ENCODE peak calls at places on chromosomes 5 and 9, in eight cellular contexts. G is lower lobe of right lung, Y is neural progenitor cell, R is cardiac muscle cell, Z is stomach, S is mammary epithelial cell, A is gastrocnemius medialis, L is endodermal cell. X is an unnamed sample. For H3K27me3, the result is how much of the 10 kb centered on the place peaks cover.

GRCh38 chr5:133293953-133294352 is 242.1 kb downstream of the HSPA4 start:
- DNase-seq in G (no peak), Y (no peak), R (no peak), Z (no peak), S (no peak), A (no peak), L (no peak), X (no peak)

GRCh38 chr9:14148501-14149103 is 165.3 kb downstream of the NFIB start:
- DNase-seq in G (no peak), Y (no peak), R (peak), Z (no peak), S (no peak), A (no peak), L (no peak), X (peak)

GRCh38 chr5:135737701-135738563 is 96.5 kb upstream of the SLC25A48 start:
- DNase-seq in G (no peak), Y (no peak), R (no peak), Z (no peak), S (no peak), A (no peak), L (peak), X (no peak)

GRCh38 chr9:72431036-72431435 is 66.0 kb upstream of the ZFAND5 start:
- DNase-seq in G (no peak), Y (no peak), R (no peak), Z (no peak), S (no peak), A (no peak), L (no peak), X (no peak)

GRCh38 chr5:172714491-172715420 is 56.2 kb downstream of the DUSP1 start:
- DNase-seq in G (peak), Y (peak), R (peak), Z (peak), S (peak), A (peak), L (peak), X (peak)

GRCh38 chr9:94490465-94490864 is 64.4 kb upstream of the PCAT7 start:
- DNase-seq in G (no peak), Y (peak), R (peak), Z (no peak), S (no peak), A (no peak), L (peak), X (no peak)

GRCh38 chr5:81065492-81065891 is 105.3 kb downstream of the RASGRF2 start:
- DNase-seq in G (no peak), Y (no peak), R (no peak), Z (no peak), S (no peak), A (no peak), L (no peak), X (no peak)

GRCh38 chr5:2511131-2511530 is 240.3 kb downstream of the IRX2 start:
- DNase-seq in G (no peak), Y (no peak), R (no peak), Z (no peak), S (no peak), A (no peak), L (no peak), X (no peak)

GRCh38 chr5:151319334-151319733 is 15.8 kb upstream of the SLC36A3 start:
- DNase-seq in G (no peak), Y (no peak), R (peak), Z (no peak), S (peak), A (no peak), L (peak), X (peak)

GRCh38 chr5:109697339-109697738 is 7.6 kb downstream of the MAN2A1 start:
- DNase-seq in G (no peak), Y (no peak), R (no peak), Z (no peak), S (no peak), A (no peak), L (no peak), X (no peak)

GRCh38 chr5:1133510-1134255 is 21.8 kb upstream of the SLC12A7 start:
- DNase-seq in G (no peak), Y (no peak), R (peak), Z (no peak), S (no peak), A (no peak), L (no peak), X (no peak)

GRCh38 chr5:8184455-8185063 is 315.6 kb downstream of the MTRR start:
- DNase-seq in G (no peak), Y (peak), R (peak), Z (peak), S (peak), A (no peak), L (peak), X (peak)

GRCh38 chr9:131590907-131591844 is 45.9 kb downstream of the PRRT1B start:
- DNase-seq in G (peak), Y (peak), R (peak), Z (peak), S (peak), A (peak), L (peak), X (peak)

GRCh38 chr5:31113101-31113500 is 80.4 kb upstream of the CDH6 start:
- DNase-seq in G (no peak), Y (no peak), R (peak), Z (no peak), S (no peak), A (no peak), L (no peak), X (peak)

GRCh38 chr9:109166771-109167601 is at the start of gene FRRS1L:
- DNase-seq in G (no peak), Y (peak), R (peak), Z (no peak), S (no peak), A (no peak), L (peak), X (no peak)

GRCh38 chr9:132422574-132422973 is 12.6 kb downstream of the CFAP77 start:
- DNase-seq in G (no peak), Y (no peak), R (no peak), Z (no peak), S (no peak), A (no peak), L (peak), X (no peak)

GRCh38 chr5:167049043-167049663 is 1242.3 kb upstream of the WWC1 start:
- DNase-seq in G (no peak), Y (peak), R (peak), Z (peak), S (peak), A (no peak), L (peak), X (peak)

GRCh38 chr9:131116281-131117101 is 8.9 kb upstream of the NUP214 start:
- DNase-seq in G (no peak), Y (no peak), R (peak), Z (no peak), S (no peak), A (no peak), L (no peak), X (no peak)

GRCh38 chr5:78648359-78649219 is at the start of gene LHFPL2:
- DNase-seq in G (peak), Y (peak), R (peak), Z (peak), S (peak), A (peak), L (peak), X (peak)

GRCh38 chr5:107523019-107523680 is 147.6 kb downstream of the EFNA5 start:
- DNase-seq in G (no peak), Y (no peak), R (no peak), Z (no peak), S (peak), A (no peak), L (no peak), X (peak)

GRCh38 chr9:130845901-130846381 is 10.9 kb downstream of the ABL1 start:
- DNase-seq in G (no peak), Y (peak), R (peak), Z (no peak), S (no peak), A (no peak), L (peak), X (peak)

GRCh38 chr5:135694016-135694415 is 115.2 kb upstream of the CXCL14 start:
- DNase-seq in G (no peak), Y (no peak), R (no peak), Z (no peak), S (peak), A (no peak), L (peak), X (peak)

GRCh38 chr9:14043491-14043890 is 270.4 kb downstream of the NFIB start:
- DNase-seq in G (no peak), Y (no peak), R (peak), Z (no peak), S (peak), A (no peak), L (no peak), X (peak)

GRCh38 chr9:34227445-34227844 is 48.6 kb downstream of the UBAP1 start:
- DNase-seq in G (no peak), Y (no peak), R (peak), Z (no peak), S (no peak), A (no peak), L (no peak), X (no peak)

GRCh38 chr9:105405514-105406131 is 42.2 kb upstream of the FSD1L start:
- DNase-seq in G (no peak), Y (peak), R (no peak), Z (no peak), S (peak), A (no peak), L (no peak), X (no peak)

GRCh38 chr5:144004146-144004545 is 166.3 kb downstream of the YIPF5 start:
- DNase-seq in G (no peak), Y (no peak), R (no peak), Z (no peak), S (peak), A (no peak), L (no peak), X (no peak)

GRCh38 chr5:124310453-124310852 is 436.0 kb downstream of the ZNF608 start:
- DNase-seq in G (no peak), Y (peak), R (no peak), Z (no peak), S (no peak), A (no peak), L (no peak), X (no peak)

GRCh38 chr5:151141535-151141934 is 16.0 kb downstream of the ANXA6 start:
- DNase-seq in G (no peak), Y (peak), R (no peak), Z (no peak), S (peak), A (peak), L (peak), X (peak)

GRCh38 chr5:67880358-67880810 is 335.2 kb upstream of the PIK3R1 start:
- DNase-seq in G (no peak), Y (no peak), R (no peak), Z (peak), S (peak), A (no peak), L (no peak), X (no peak)

GRCh38 chr5:126794157-126794828 is 17.4 kb downstream of the LMNB1 start:
- DNase-seq in G (no peak), Y (no peak), R (no peak), Z (no peak), S (no peak), A (no peak), L (no peak), X (no peak)

GRCh38 chr9:77495834-77496671 is 152.1 kb downstream of the GNA14 start:
- DNase-seq in G (no peak), Y (no peak), R (peak), Z (no peak), S (peak), A (no peak), L (no peak), X (peak)

GRCh38 chr5:96816430-96816939 is 8.7 kb upstream of the ERAP1 start:
- DNase-seq in G (no peak), Y (no peak), R (no peak), Z (no peak), S (no peak), A (no peak), L (no peak), X (no peak)

GRCh38 chr5:107554776-107555424 is 115.8 kb downstream of the EFNA5 start:
- DNase-seq in G (no peak), Y (no peak), R (no peak), Z (no peak), S (peak), A (no peak), L (no peak), X (no peak)

GRCh38 chr9:21801683-21802417 is 586 bp upstream of the MTAP start:
- DNase-seq in G (peak), Y (peak), R (peak), Z (peak), S (peak), A (peak), L (peak), X (peak)

GRCh38 chr5:53569486-53569885 is 9.0 kb downstream of the NDUFS4 start:
- DNase-seq in G (no peak), Y (no peak), R (no peak), Z (no peak), S (no peak), A (no peak), L (no peak), X (peak)

GRCh38 chr5:163889369-163889768 is 383.9 kb downstream of the MAT2B start:
- DNase-seq in G (no peak), Y (no peak), R (peak), Z (no peak), S (no peak), A (no peak), L (no peak), X (no peak)

GRCh38 chr5:132830436-132831094 is at the start of gene SHROOM1:
- DNase-seq in G (peak), Y (peak), R (peak), Z (peak), S (peak), A (no peak), L (peak), X (no peak)

GRCh38 chr5:141844414-141845097 is 33.7 kb downstream of the PCDH1 start:
- DNase-seq in G (no peak), Y (no peak), R (no peak), Z (no peak), S (no peak), A (no peak), L (peak), X (no peak)

GRCh38 chr5:137611011-137611580 is 112.0 kb upstream of the SPOCK1 start:
- DNase-seq in G (no peak), Y (no peak), R (no peak), Z (no peak), S (no peak), A (no peak), L (peak), X (no peak)

GRCh38 chr9:132943677-132944293 is 631 bp downstream of the TSC1 start:
- DNase-seq in G (no peak), Y (no peak), R (no peak), Z (no peak), S (peak), A (no peak), L (no peak), X (no peak)

GRCh38 chr5:168579206-168579986 is at the start of gene PANK3:
- DNase-seq in G (peak), Y (peak), R (peak), Z (peak), S (peak), A (peak), L (peak), X (peak)

GRCh38 chr5:168575391-168576372 is 3.5 kb downstream of the PANK3 start:
- DNase-seq in G (no peak), Y (no peak), R (no peak), Z (no peak), S (no peak), A (no peak), L (no peak), X (peak)

GRCh38 chr5:168579987-168580508 is 880 bp upstream of the PANK3 start:
- DNase-seq in G (no peak), Y (no peak), R (no peak), Z (no peak), S (no peak), A (no peak), L (peak), X (no peak)

GRCh38 chr5:168578006-168578405 is 1.2 kb downstream of the PANK3 start:
- DNase-seq in G (no peak), Y (no peak), R (peak), Z (no peak), S (peak), A (no peak), L (no peak), X (peak)

GRCh38 chr5:168578506-168579205 is 512 bp downstream of the PANK3 start:
- DNase-seq in G (no peak), Y (no peak), R (no peak), Z (no peak), S (no peak), A (peak), L (no peak), X (peak)
- H3K4me3 ChIP-seq in G (peak), Y (peak), R (peak), Z (peak), S (peak), A (peak), L (peak), X (peak)

GRCh38 chr9:126056312-126057021 is 270.2 kb upstream of the MVB12B start:
- DNase-seq in G (no peak), Y (no peak), R (no peak), Z (no peak), S (no peak), A (no peak), L (no peak), X (no peak)

GRCh38 chr9:126057461-126057860 is 269.2 kb upstream of the MVB12B start:
- DNase-seq in G (no peak), Y (no peak), R (no peak), Z (no peak), S (no peak), A (no peak), L (no peak), X (no peak)

GRCh38 chr9:126058631-126059030 is 268.0 kb upstream of the MVB12B start:
- DNase-seq in G (no peak), Y (no peak), R (no peak), Z (no peak), S (no peak), A (no peak), L (no peak), X (no peak)

GRCh38 chr9:126057036-126057435 is 269.6 kb upstream of the MVB12B start:
- DNase-seq in G (no peak), Y (no peak), R (no peak), Z (no peak), S (no peak), A (no peak), L (no peak), X (no peak)

GRCh38 chr9:126057869-126058467 is 268.7 kb upstream of the MVB12B start:
- DNase-seq in G (no peak), Y (no peak), R (no peak), Z (no peak), S (no peak), A (no peak), L (no peak), X (no peak)
- H3K27me3 ChIP-seq in G (under half), Y (under half), R (under half), Z (under half), S (under half), A (under half), L (under half), X (under half)

DNA sequence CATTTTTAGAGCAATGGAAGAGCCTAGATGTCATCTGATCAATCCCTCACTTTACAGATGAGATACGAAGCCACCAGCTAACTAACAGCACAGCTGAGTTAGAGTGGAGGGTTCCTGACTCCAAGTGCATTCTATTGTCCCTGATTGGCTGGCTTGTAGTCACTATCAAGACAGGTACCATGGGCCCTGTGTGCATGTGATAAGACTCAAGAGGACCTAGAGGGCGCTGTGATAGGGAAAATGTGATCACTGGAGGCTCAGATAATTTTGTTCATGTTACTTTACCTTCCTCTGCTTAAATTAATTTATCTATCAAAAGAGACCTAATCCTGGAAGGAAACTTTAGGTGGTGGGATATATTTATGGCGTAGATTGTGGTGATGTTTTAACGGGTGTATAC is 19.5 kb upstream of the SNAPC3 start:
- DNase-seq in G (no peak), Y (peak), R (no peak), Z (no peak), S (no peak), A (no peak), L (peak), X (peak)
- TF ChIP-seq CTCF in G (peak), Y (peak), R (no peak), Z (no peak), S (peak), A (no peak), L (peak), X (peak)

GRCh38 chr5:143001764-143002351 is 231.7 kb downstream of the ARHGAP26 start:
- DNase-seq in G (no peak), Y (no peak), R (peak), Z (no peak), S (peak), A (no peak), L (no peak), X (peak)
- H3K4me3 ChIP-seq in G (no peak), Y (no peak), R (no peak), Z (no peak), S (no peak), A (no peak), L (no peak), X (no peak)

GRCh38 chr5:6427689-6428088 is 21.0 kb upstream of the UBE2QL1 start:
- DNase-seq in G (no peak), Y (no peak), R (no peak), Z (no peak), S (peak), A (no peak), L (no peak), X (no peak)

GRCh38 chr5:6432206-6432605 is 16.5 kb upstream of the UBE2QL1 start:
- DNase-seq in G (no peak), Y (no peak), R (no peak), Z (no peak), S (no peak), A (no peak), L (peak), X (no peak)

GRCh38 chr5:6434737-6435136 is 13.9 kb upstream of the UBE2QL1 start:
- DNase-seq in G (no peak), Y (no peak), R (no peak), Z (no peak), S (no peak), A (no peak), L (peak), X (no peak)

GRCh38 chr5:6430418-6431028 is 18.1 kb upstream of the UBE2QL1 start:
- DNase-seq in G (no peak), Y (no peak), R (no peak), Z (no peak), S (no peak), A (peak), L (no peak), X (no peak)

GRCh38 chr5:6431214-6432195 is 17.2 kb upstream of the UBE2QL1 start:
- DNase-seq in G (no peak), Y (no peak), R (no peak), Z (no peak), S (no peak), A (no peak), L (peak), X (no peak)
- H3K27me3 ChIP-seq in G (under half), Y (under half), R (under half), Z (under half), S (under half), A (under half), L (under half), X (under half)

X was measured in bronchial epithelial cell.